ENCODE peak calls at places on chromosomes 5 and 9, in four cellular contexts. S is GM12878, Z is K562, P is HL-60. U is an unnamed sample.

GRCh38 chr9:98873535-98874432 is 66.3 kb downstream of the GALNT12 start:
- DNase-seq in Z (no peak), P (no peak), S (no peak), U (no peak)

GRCh38 chr9:134683714-134684374 is 42.2 kb downstream of the COL5A1 start:
- DNase-seq in S (no peak), Z (no peak), P (no peak), U (no peak)

GRCh38 chr5:88769165-88769564 is 113.8 kb downstream of the MEF2C start:
- DNase-seq in Z (no peak), P (no peak), S (no peak), U (no peak)

GRCh38 chr5:73985145-73985544 is 359.1 kb downstream of the ARHGEF28 start:
- DNase-seq in P (no peak), Z (peak), S (no peak), U (no peak)

GRCh38 chr5:149406203-149406978 is 27.3 kb upstream of the IL17B start:
- DNase-seq in Z (peak), S (no peak), P (no peak), U (no peak)

GRCh38 chr5:2330325-2330724 is 421.2 kb downstream of the IRX2 start:
- DNase-seq in S (no peak), Z (no peak), P (no peak), U (no peak)

GRCh38 chr5:108688487-108688886 is 59.2 kb upstream of the FER start:
- DNase-seq in P (no peak), S (no peak), Z (no peak), U (no peak)

GRCh38 chr5:95900383-95900958 is 61.2 kb downstream of the ELL2 start:
- DNase-seq in Z (no peak), S (no peak), P (no peak), U (no peak)

GRCh38 chr5:125109293-125109692 is 362.9 kb upstream of the ZNF608 start:
- DNase-seq in S (no peak), P (no peak), Z (no peak), U (no peak)

GRCh38 chr5:134289509-134290113 is 63.7 kb upstream of the PPP2CA start:
- DNase-seq in S (peak), P (peak), Z (peak), U (peak)

GRCh38 chr9:5578698-5579085 is 50.2 kb upstream of the RIC1 start:
- DNase-seq in Z (no peak), S (no peak), P (no peak), U (no peak)

GRCh38 chr9:19050637-19051591 is 1.7 kb downstream of the RRAGA start:
- DNase-seq in P (no peak), S (no peak), Z (no peak), U (no peak)

GRCh38 chr5:99033014-99033931 is 104.5 kb upstream of the CHD1 start:
- DNase-seq in Z (no peak), P (no peak), S (no peak), U (no peak)

GRCh38 chr9:129014611-129015010 is 13.5 kb downstream of the SH3GLB2 start:
- DNase-seq in S (no peak), Z (no peak), P (no peak), U (no peak)

GRCh38 chr9:132997591-132997990 is 19.1 kb downstream of the GFI1B start:
- DNase-seq in P (no peak), S (no peak), Z (no peak), U (no peak)

DNA sequence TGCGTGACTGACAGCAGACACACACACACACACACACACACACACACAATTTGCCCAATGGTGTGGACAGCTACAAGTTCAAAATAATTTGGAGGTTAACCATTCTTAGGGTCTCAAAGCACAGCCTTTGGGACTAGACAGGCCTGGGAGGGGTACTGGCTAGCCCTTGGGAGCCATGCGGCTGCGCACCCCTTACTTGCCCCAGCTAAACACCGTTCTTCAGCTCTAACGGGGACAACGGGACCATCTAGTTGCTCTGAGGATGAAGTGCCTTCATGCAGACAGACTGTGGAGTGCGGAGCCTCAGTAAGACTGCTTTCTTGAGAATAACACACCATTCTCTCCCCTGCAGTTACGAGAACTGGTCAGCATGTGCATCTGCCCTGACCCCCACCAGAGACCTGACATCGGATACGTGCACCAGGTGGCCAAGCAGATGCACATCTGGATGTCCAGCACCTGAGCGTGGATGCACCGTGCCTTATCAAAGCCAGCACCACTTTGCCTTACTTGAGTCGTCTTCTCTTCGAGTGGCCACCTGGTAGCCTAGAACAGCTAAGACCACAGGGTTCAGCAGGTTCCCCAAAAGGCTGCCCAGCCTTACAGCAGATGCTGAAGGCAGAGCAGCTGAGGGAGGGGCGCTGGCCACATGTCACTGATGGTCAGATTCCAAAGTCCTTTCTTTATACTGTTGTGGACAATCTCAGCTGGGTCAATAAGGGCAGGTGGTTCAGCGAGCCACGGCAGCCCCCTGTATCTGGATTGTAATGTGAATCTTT is 64.6 kb downstream of the PSMB7 start:
- DNase-seq in P (no peak), Z (no peak), S (no peak), U (no peak)
- TF ChIP-seq POLR2AphosphoS5 in P (peak), Z (no peak), S (no peak), U (peak)

DNA sequence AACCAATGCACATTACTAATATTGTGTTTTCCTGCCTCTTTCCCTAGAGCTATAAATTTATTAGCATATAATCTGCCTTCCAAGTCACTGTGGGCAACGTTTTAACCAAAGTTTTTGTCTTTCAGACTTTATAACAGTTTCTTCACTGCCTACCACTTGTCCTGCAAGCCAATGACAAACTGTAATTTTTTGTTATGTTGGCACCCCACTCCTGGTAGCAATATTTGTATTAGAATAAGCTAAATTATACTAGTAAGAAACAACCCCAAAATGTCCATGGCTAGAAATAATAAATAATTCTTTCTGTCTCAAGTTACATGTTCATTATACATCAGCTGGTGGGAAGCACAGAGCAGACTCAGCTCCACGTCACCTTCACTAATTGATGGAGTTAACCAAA is 51.7 kb downstream of the ATPSCKMT start:
- DNase-seq in Z (no peak), S (no peak), P (no peak), U (no peak)
- TF ChIP-seq SPI1 in Z (no peak), S (no peak), P (no peak), U (no peak)

GRCh38 chr9:3824062-3824461 is 298.3 kb upstream of the RFX3 start:
- DNase-seq in S (no peak), Z (no peak), P (no peak), U (no peak)

GRCh38 chr9:3825724-3826123 is 299.9 kb upstream of the RFX3 start:
- DNase-seq in S (no peak), P (no peak), Z (no peak), U (no peak)

GRCh38 chr9:3824589-3824988 is 298.8 kb upstream of the RFX3 start:
- DNase-seq in S (no peak), P (no peak), Z (no peak), U (no peak)

GRCh38 chr9:3828495-3828894 is 302.7 kb upstream of the RFX3 start:
- DNase-seq in S (no peak), P (no peak), Z (no peak), U (no peak)

GRCh38 chr9:3827175-3827574 is 301.4 kb upstream of the RFX3 start:
- DNase-seq in S (no peak), P (no peak), Z (no peak), U (no peak)
- TF ChIP-seq POLR2AphosphoS5 in S (no peak), P (no peak), Z (no peak), U (no peak)

GRCh38 chr9:69861011-69861410 is 40.4 kb downstream of the CFAP95 start:
- DNase-seq in Z (no peak), P (no peak), S (no peak), U (no peak)
- TF ChIP-seq SPI1 in Z (no peak), P (no peak), S (no peak), U (no peak)

GRCh38 chr5:78547731-78548189 is 100.8 kb downstream of the LHFPL2 start:
- DNase-seq in Z (no peak), P (no peak), S (no peak), U (no peak)
- TF ChIP-seq POLR2AphosphoS5 in Z (no peak), P (no peak), S (no peak), U (no peak)

DNA sequence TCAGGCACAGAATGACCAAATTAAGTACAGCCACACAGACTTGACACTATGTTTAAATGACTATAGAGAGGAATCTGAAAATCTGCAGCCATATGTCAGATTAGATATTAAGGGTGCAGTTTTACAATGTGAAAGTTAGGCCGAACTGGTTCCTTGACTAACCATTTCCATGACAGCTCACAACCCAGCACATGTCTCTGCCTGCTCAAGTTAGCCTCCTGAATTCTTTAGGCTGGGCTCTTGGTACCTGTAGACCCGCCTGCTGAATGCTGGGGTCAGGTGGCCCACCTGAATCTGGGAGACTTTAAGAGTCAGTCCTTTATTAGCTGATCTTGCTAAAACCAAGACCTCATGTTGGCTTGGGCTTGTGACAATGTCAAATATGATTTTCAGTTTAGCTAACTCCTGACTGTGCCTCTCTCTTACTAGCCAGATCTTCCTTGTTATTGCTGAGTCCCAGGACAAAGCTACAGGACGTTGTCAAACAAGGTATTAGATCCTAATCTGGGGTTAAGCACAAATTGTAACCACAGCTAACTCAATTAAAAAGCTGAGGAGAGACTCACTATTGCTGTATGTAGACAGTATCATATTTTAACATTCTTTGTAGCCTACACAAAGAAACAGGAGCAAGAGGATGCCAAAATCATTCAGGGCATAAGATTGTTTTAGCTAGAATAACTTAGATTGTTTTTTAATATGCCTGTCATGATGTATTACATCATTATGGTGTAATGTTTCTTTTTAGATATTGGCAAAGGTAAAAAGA is 490.9 kb downstream of the SEMA5A start:
- DNase-seq in P (no peak), Z (no peak), S (no peak), U (no peak)
- TF ChIP-seq SPI1 in P (no peak), Z (no peak), S (no peak), U (no peak)

GRCh38 chr5:34016243-34016642 is 8.4 kb upstream of the AMACR start:
- DNase-seq in P (no peak), S (no peak), Z (no peak), U (no peak)
- TF ChIP-seq POLR2AphosphoS5 in P (no peak), S (no peak), Z (no peak), U (no peak)

GRCh38 chr5:79703381-79703645 is 13.7 kb downstream of the CMYA5 start:
- DNase-seq in Z (no peak), S (no peak), P (no peak), U (no peak)
- TF ChIP-seq SPI1 in Z (no peak), S (no peak), P (no peak), U (no peak)

DNA sequence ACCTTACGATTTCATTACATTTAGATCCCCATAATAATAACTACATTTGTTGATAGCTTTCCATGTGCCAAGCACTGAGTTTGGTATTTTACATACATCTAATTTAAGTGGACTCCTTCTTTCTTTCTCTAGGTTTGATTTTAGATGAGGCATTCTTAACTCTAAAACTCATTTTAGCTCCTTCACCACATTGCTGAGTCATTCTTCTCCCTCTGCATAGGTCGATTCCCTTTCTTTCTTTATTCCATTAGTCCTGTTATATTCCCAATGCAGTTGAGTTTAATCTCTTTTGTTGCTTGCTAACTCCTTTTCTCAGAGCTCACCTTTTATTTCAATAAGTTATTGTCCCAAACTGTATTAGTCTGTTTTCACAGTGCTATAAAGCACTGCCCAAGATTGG is 329.8 kb downstream of the TAF11L14 start:
- DNase-seq in Z (no peak), S (no peak), P (no peak), U (no peak)
- TF ChIP-seq POLR2AphosphoS5 in Z (no peak), S (no peak), P (no peak), U (no peak)

U was measured in GM12891.